ENCODE peak calls at places on chromosome 13, in eight cellular contexts. B, M, L, T, G, X, E and H are unnamed samples.

GRCh38 chr13:104315606-104316005 is 1249.4 kb upstream of the SLC10A2 start:
- DNase-seq in B (peak), M (no peak), L (no peak), T (peak), G (peak), X (no peak), E (no peak), H (peak)

GRCh38 chr13:97211357-97211756 is 10.8 kb upstream of the MBNL2 start:
- DNase-seq in B (peak), M (no peak), L (no peak), T (peak), G (no peak), X (no peak), E (no peak), H (no peak)

GRCh38 chr13:30196025-30196424 is 111.3 kb downstream of the KATNAL1 start:
- DNase-seq in B (peak), M (no peak), L (no peak), T (no peak), G (no peak), X (no peak), E (no peak), H (no peak)

GRCh38 chr13:113856716-113857065 is 7.2 kb downstream of the GAS6 start:
- DNase-seq in B (peak), M (no peak), L (no peak), T (no peak), G (no peak), X (no peak), E (no peak), H (no peak)

GRCh38 chr13:46480131-46480530 is 72.8 kb upstream of the LRCH1 start:
- DNase-seq in B (no peak), M (no peak), L (no peak), T (no peak), G (no peak), X (no peak), E (no peak), H (no peak)

GRCh38 chr13:28494861-28495585 is at the start of gene FLT1:
- DNase-seq in B (peak), M (peak), L (no peak), T (no peak), G (peak), X (no peak), E (peak), H (no peak)

GRCh38 chr13:80655778-80656518 is 315.0 kb upstream of the SPRY2 start:
- DNase-seq in B (no peak), M (no peak), L (no peak), T (no peak), G (no peak), X (no peak), E (no peak), H (no peak)

GRCh38 chr13:102847272-102848234 is 1.7 kb downstream of the ERCC5 start:
- DNase-seq in B (no peak), M (no peak), L (peak), T (peak), G (peak), X (no peak), E (peak), H (no peak)

GRCh38 chr13:50026788-50027473 is 11.7 kb downstream of the KCNRG start:
- DNase-seq in B (no peak), M (no peak), L (no peak), T (no peak), G (no peak), X (no peak), E (no peak), H (no peak)

GRCh38 chr13:28321751-28322150 is 173.2 kb downstream of the FLT1 start:
- DNase-seq in B (peak), M (no peak), L (no peak), T (no peak), G (no peak), X (no peak), E (no peak), H (no peak)

GRCh38 chr13:52348983-52349780 is 56.8 kb downstream of the THSD1 start:
- DNase-seq in B (peak), M (no peak), L (no peak), T (peak), G (peak), X (no peak), E (no peak), H (peak)

GRCh38 chr13:113393572-113394503 is 29.9 kb upstream of the GRTP1 start:
- DNase-seq in B (peak), M (peak), L (peak), T (peak), G (peak), X (no peak), E (peak), H (no peak)

GRCh38 chr13:38866649-38867048 is 124.0 kb downstream of the STOML3 start:
- DNase-seq in B (no peak), M (no peak), L (no peak), T (peak), G (peak), X (no peak), E (no peak), H (no peak)

GRCh38 chr13:111981446-111982165 is 85.3 kb upstream of the SOX1 start:
- DNase-seq in B (no peak), M (no peak), L (no peak), T (no peak), G (no peak), X (no peak), E (no peak), H (no peak)

GRCh38 chr13:39803156-39803555 is 147.7 kb downstream of the COG6 start:
- DNase-seq in B (no peak), M (no peak), L (no peak), T (no peak), G (peak), X (no peak), E (no peak), H (no peak)

GRCh38 chr13:114077938-114078335 is 54.5 kb downstream of the RASA3 start:
- DNase-seq in B (peak), M (no peak), L (no peak), T (peak), G (no peak), X (no peak), E (no peak), H (no peak)

GRCh38 chr13:47126432-47126831 is 229.6 kb upstream of the HTR2A start:
- DNase-seq in B (no peak), M (no peak), L (no peak), T (peak), G (peak), X (peak), E (no peak), H (no peak)

GRCh38 chr13:73934215-73934623 is 200.0 kb downstream of the KLF12 start:
- DNase-seq in B (no peak), M (no peak), L (no peak), T (peak), G (peak), X (no peak), E (no peak), H (no peak)

GRCh38 chr13:77225946-77226345 is 100.9 kb downstream of the MYCBP2 start:
- DNase-seq in B (no peak), M (no peak), L (no peak), T (no peak), G (no peak), X (no peak), E (no peak), H (no peak)

GRCh38 chr13:44212633-44213387 is 160.8 kb upstream of the SERP2 start:
- DNase-seq in B (no peak), M (no peak), L (no peak), T (no peak), G (no peak), X (no peak), E (no peak), H (no peak)

GRCh38 chr13:77860621-77861020 is 58.0 kb downstream of the EDNRB start:
- DNase-seq in B (no peak), M (no peak), L (peak), T (no peak), G (peak), X (no peak), E (no peak), H (no peak)

GRCh38 chr13:42553098-42554046 is 20.6 kb upstream of the TNFSF11 start:
- DNase-seq in B (peak), M (no peak), L (no peak), T (peak), G (peak), X (no peak), E (no peak), H (no peak)

GRCh38 chr13:109938255-109938936 is 152.0 kb upstream of the IRS2 start:
- DNase-seq in B (peak), M (no peak), L (no peak), T (no peak), G (peak), X (peak), E (no peak), H (no peak)

GRCh38 chr13:47474326-47474725 is 526.7 kb downstream of the SUCLA2 start:
- DNase-seq in B (no peak), M (no peak), L (no peak), T (no peak), G (no peak), X (no peak), E (no peak), H (no peak)

GRCh38 chr13:76836311-76836710 is 49.9 kb downstream of the KCTD12 start:
- DNase-seq in B (no peak), M (no peak), L (no peak), T (no peak), G (no peak), X (no peak), E (no peak), H (no peak)

GRCh38 chr13:98300956-98301641 is 124.0 kb upstream of the RNF113B start:
- DNase-seq in B (peak), M (no peak), L (no peak), T (peak), G (peak), X (no peak), E (no peak), H (peak)

GRCh38 chr13:88800505-88800904 is 1129.3 kb downstream of the SLITRK5 start:
- DNase-seq in B (no peak), M (no peak), L (no peak), T (no peak), G (peak), X (no peak), E (no peak), H (no peak)

GRCh38 chr13:50537029-50537428 is 306.5 kb downstream of the DLEU7 start:
- DNase-seq in B (no peak), M (no peak), L (no peak), T (no peak), G (peak), X (no peak), E (no peak), H (no peak)

GRCh38 chr13:49044008-49044407 is 68.3 kb downstream of the FNDC3A start:
- DNase-seq in B (no peak), M (no peak), L (no peak), T (no peak), G (no peak), X (no peak), E (no peak), H (no peak)

GRCh38 chr13:40368123-40368891 is 298.1 kb downstream of the FOXO1 start:
- DNase-seq in B (no peak), M (no peak), L (no peak), T (no peak), G (no peak), X (no peak), E (no peak), H (no peak)

GRCh38 chr13:84230568-84230967 is 348.3 kb upstream of the SLITRK1 start:
- DNase-seq in B (no peak), M (no peak), L (no peak), T (no peak), G (no peak), X (no peak), E (no peak), H (no peak)

GRCh38 chr13:52162279-52163101 is 3.1 kb upstream of the NEK3 start:
- DNase-seq in B (peak), M (no peak), L (no peak), T (peak), G (no peak), X (no peak), E (no peak), H (no peak)

GRCh38 chr13:101917833-101918755 is 465.6 kb downstream of the ITGBL1 start:
- DNase-seq in B (no peak), M (no peak), L (peak), T (no peak), G (no peak), X (no peak), E (no peak), H (no peak)

GRCh38 chr13:51974485-51974884 is 36.8 kb downstream of the ATP7B start:
- DNase-seq in B (no peak), M (no peak), L (no peak), T (no peak), G (no peak), X (no peak), E (no peak), H (no peak)

GRCh38 chr13:78978381-78978998 is 319.5 kb upstream of the OBI1 start:
- DNase-seq in B (peak), M (no peak), L (peak), T (peak), G (peak), X (no peak), E (peak), H (peak)